ENCODE peak calls at places on chromosomes 16 and 17, in five cellular contexts. J is NT2/D1, V is GM12878, G is HepG2, M is H1. E is an unnamed sample.

GRCh38 chr17:34721326-34721725 is 141.9 kb downstream of the TMEM132E start:
- DNase-seq in J (no peak), V (no peak), G (no peak), M (no peak), E (no peak)

GRCh38 chr16:66474750-66475199 is 47.7 kb downstream of the BEAN1 start:
- DNase-seq in J (no peak), V (peak), G (no peak), M (no peak), E (no peak)

GRCh38 chr17:65359016-65359415 is 202.4 kb downstream of the AXIN2 start:
- DNase-seq in J (no peak), V (no peak), G (no peak), M (no peak), E (no peak)

GRCh38 chr17:17053446-17054379 is 11.5 kb downstream of the MPRIP start:
- DNase-seq in J (no peak), V (no peak), G (no peak), M (no peak), E (no peak)

GRCh38 chr17:35088911-35089845 is 25.7 kb upstream of the RFFL start:
- DNase-seq in J (peak), V (no peak), G (peak), M (no peak), E (peak)

GRCh38 chr17:43984521-43984920 is 19.9 kb upstream of the NAGS start:
- DNase-seq in J (no peak), V (no peak), G (no peak), M (no peak), E (no peak)

GRCh38 chr16:82082543-82083244 is 47.6 kb downstream of the HSD17B2 start:
- DNase-seq in J (no peak), V (no peak), G (peak), M (no peak), E (no peak)

GRCh38 chr17:17387017-17387416 is 83.8 kb downstream of the NT5M start:
- DNase-seq in J (no peak), V (no peak), G (no peak), M (no peak), E (no peak)

GRCh38 chr17:58576679-58577367 is 62.4 kb upstream of the MTMR4 start:
- DNase-seq in J (no peak), V (no peak), G (peak), M (no peak), E (no peak)

GRCh38 chr17:18921912-18922451 is 30.0 kb upstream of the SLC5A10 start:
- DNase-seq in J (no peak), V (peak), G (no peak), M (no peak), E (no peak)

DNA sequence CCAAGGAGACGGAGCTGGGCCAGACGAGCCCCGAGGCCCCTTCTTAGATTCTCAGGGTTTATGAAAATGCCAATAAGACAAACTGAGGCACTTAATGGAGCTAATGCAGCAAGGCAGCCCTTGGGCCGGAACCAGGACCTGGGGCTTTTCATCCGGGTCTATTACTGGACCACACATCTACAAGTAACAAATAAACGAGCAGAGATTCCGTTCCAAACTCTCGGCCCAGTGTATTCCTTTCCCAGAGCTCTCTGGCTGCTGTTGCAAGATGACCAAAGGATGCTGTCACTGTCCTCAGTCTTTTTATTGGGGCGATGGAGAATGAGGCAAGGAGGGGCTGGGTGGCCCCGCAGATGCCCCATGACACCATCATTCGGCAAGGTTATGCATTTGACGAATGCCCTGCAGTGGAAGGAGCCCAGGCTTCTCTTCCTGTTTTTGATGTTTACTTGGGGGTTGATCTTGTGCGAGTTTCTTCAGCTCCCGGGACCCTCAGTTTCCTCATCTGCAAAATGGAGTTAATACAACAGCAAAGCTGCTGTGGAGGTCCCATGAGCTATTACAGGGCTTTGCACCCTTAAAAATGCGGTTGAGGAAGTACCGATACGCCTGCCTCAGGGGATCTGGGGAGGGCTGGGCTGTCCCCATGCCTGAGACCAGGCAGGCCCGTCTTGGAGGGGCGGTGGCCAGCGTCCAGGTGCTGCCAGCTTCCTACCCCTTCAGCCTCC is 1.1 kb upstream of the NTN1 start:
- DNase-seq in J (no peak), V (no peak), G (no peak), M (no peak), E (no peak)
- TF ChIP-seq SUZ12 in J (no peak), V (no peak), G (no peak), M (peak), E (no peak)

GRCh38 chr16:14502932-14503741 is 126.9 kb downstream of the PARN start:
- DNase-seq in J (no peak), V (peak), G (no peak), M (no peak), E (no peak)

GRCh38 chr16:14500791-14501190 is 129.3 kb downstream of the PARN start:
- DNase-seq in J (no peak), V (no peak), G (no peak), M (no peak), E (no peak)

GRCh38 chr16:14502256-14502875 is 127.7 kb downstream of the PARN start:
- DNase-seq in J (no peak), V (no peak), G (no peak), M (no peak), E (no peak)

GRCh38 chr16:14499110-14499509 is 130.9 kb downstream of the PARN start:
- DNase-seq in J (no peak), V (no peak), G (no peak), M (no peak), E (no peak)

DNA sequence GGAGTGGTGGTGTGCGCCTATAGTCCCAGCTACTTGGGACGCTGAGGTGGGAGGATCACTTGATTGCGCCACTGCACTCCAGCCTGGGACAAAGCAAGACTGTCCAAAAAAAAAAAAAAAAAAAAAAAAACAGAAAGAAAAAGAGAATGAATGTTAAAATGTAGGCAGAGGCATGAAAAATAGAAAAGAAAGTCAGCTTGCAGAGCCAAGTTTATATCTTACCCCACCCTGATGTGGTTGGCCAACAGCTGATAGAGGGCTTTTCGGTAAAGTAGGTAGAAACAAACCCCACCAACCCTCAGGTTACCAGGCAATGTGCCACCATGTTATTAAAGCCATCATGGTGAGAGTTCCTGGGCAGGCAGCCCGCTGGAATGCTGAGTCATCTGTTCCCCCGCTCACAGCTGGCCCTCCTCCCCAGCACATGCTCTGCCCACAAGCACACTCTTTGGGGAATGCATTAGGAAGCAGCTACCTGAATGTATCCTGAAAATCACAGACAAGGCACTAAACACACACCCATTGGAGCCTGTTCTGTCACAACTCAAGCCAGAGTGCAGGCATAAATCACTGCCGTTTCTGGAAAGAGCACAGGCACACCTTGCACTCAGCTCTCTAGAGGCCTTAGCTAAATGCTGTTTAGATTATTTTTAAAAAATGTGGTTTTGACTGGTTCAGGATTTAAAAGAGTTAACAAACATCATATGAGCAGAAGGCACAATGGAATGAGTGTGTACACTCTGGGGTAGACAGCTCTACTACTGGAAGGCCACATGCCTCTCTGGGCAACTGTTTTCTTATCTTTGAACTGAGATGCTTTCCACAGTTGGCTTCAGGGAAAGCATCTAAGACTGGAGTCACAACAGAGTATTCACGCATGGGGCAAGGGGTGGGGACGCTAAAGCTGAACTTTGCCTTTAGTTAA is 128.5 kb downstream of the PARN start:
- DNase-seq in J (peak), V (peak), G (peak), M (peak), E (peak)
- TF ChIP-seq SUZ12 in J (no peak), V (no peak), G (no peak), M (no peak), E (no peak)

GRCh38 chr16:70782237-70782636 is 18.7 kb downstream of the VAC14 start:
- DNase-seq in J (no peak), V (no peak), G (no peak), M (no peak), E (no peak)
- TF ChIP-seq SUZ12 in J (no peak), V (no peak), G (no peak), M (no peak), E (no peak)

DNA sequence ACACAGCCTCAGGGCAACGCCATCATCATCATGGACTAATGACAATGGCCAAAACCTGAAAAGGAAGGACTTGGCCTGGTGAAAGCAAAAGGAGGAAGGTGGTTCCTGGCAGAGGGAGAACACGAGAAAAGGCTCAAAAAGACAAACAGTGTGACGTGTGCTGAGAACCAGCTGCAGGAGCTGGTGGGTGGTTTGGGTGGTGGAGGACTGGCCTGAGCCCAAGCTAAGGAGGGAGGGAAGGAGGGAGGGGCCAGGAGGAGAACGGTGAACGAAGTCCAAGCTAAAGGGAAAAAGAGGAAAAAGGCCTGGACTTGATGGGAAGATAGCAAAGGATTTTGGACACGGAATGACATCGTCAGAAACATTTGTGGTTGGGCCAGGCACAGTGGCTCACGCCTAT is 85.0 kb downstream of the SLC39A11 start:
- DNase-seq in J (no peak), V (no peak), G (no peak), M (no peak), E (no peak)
- TF ChIP-seq SUZ12 in J (no peak), V (no peak), G (no peak), M (no peak), E (no peak)